ENCODE peak calls at places on chromosomes 2 and 18, in seven cellular contexts. U, Y, B, G, Q, M and R are unnamed samples.

GRCh38 chr2:175575346-175576258 is 394.1 kb upstream of the ATP5MC3 start:
- DNase-seq in Y (no peak), G (no peak), M (no peak), U (no peak), Q (no peak), B (no peak), R (no peak)

GRCh38 chr2:201127570-201127969 is 11.6 kb downstream of the CFLAR start:
- DNase-seq in Q (no peak), Y (peak), U (no peak), M (peak), B (no peak), G (peak), R (no peak)

GRCh38 chr2:237260032-237260431 is 153.9 kb downstream of the COL6A3 start:
- DNase-seq in Q (no peak), U (no peak), B (no peak), M (peak), Y (no peak), G (no peak), R (no peak)

GRCh38 chr2:127072970-127073369 is 34.0 kb downstream of the BIN1 start:
- DNase-seq in U (no peak), Q (no peak), Y (peak), B (no peak), G (no peak), M (no peak), R (no peak)

GRCh38 chr2:205688417-205689200 is 6.3 kb downstream of the NRP2 start:
- DNase-seq in G (no peak), B (no peak), Q (no peak), M (no peak), Y (no peak), U (no peak), R (no peak)

GRCh38 chr2:120708944-120709607 is 26.6 kb upstream of the GLI2 start:
- DNase-seq in Q (no peak), Y (no peak), U (peak), G (no peak), M (no peak), B (no peak), R (no peak)

GRCh38 chr18:8406486-8407250 is 202.6 kb upstream of the RAB12 start:
- DNase-seq in M (no peak), G (no peak), U (no peak), Y (no peak), B (no peak), Q (no peak), R (no peak)

GRCh38 chr2:143158500-143159262 is 29.5 kb downstream of the ARHGAP15 start:
- DNase-seq in B (no peak), M (no peak), Y (no peak), G (no peak), Q (no peak), U (no peak), R (no peak)

GRCh38 chr2:240567137-240567871 is 980 bp upstream of the RNPEPL1 start:
- DNase-seq in Q (no peak), M (no peak), Y (peak), G (peak), U (no peak), B (no peak), R (no peak)

GRCh38 chr2:122019729-122020128 is 264.3 kb downstream of the TSN start:
- DNase-seq in Q (no peak), Y (no peak), B (no peak), G (no peak), U (no peak), M (no peak), R (peak)

GRCh38 chr2:239998006-239998405 is 27.1 kb downstream of the NDUFA10 start:
- DNase-seq in U (no peak), B (no peak), G (no peak), Q (no peak), M (no peak), Y (no peak), R (no peak)

GRCh38 chr18:32919799-32920198 is 147.0 kb upstream of the KLHL14 start:
- DNase-seq in Q (no peak), Y (no peak), U (peak), B (no peak), M (peak), G (peak), R (no peak)

GRCh38 chr2:204104821-204105220 is 168.3 kb downstream of the ICOS start:
- DNase-seq in B (no peak), M (no peak), G (no peak), U (no peak), Q (no peak), Y (no peak), R (no peak)

GRCh38 chr2:201130524-201131186 is 14.7 kb downstream of the CFLAR start:
- DNase-seq in Y (peak), M (peak), Q (no peak), U (peak), B (no peak), G (peak), R (peak)

GRCh38 chr2:1887915-1888314 is 143.6 kb upstream of the PXDN start:
- DNase-seq in U (peak), B (no peak), M (no peak), Y (peak), G (no peak), Q (no peak), R (no peak)

GRCh38 chr2:219402665-219403515 is 15.2 kb upstream of the DNPEP start:
- DNase-seq in B (peak), Y (peak), Q (peak), M (peak), G (peak), U (peak), R (no peak)

GRCh38 chr18:76451475-76452331 is 43.3 kb downstream of the ZNF516 start:
- DNase-seq in B (no peak), G (no peak), Q (no peak), M (no peak), U (peak), Y (no peak), R (no peak)

GRCh38 chr2:219247678-219248642 is 2.7 kb downstream of the STK16 start:
- DNase-seq in Y (no peak), M (no peak), G (peak), B (no peak), Q (no peak), U (peak), R (no peak)

GRCh38 chr2:83633435-83633834 is 825.6 kb downstream of the SUCLG1 start:
- DNase-seq in Y (peak), U (no peak), Q (no peak), B (no peak), M (peak), G (no peak), R (no peak)

GRCh38 chr2:55839182-55839819 is 84.3 kb downstream of the EFEMP1 start:
- DNase-seq in M (peak), Y (peak), U (peak), G (peak), B (no peak), Q (no peak), R (peak)

GRCh38 chr18:75269140-75269676 is 58.6 kb downstream of the TSHZ1 start:
- DNase-seq in Y (no peak), U (no peak), B (no peak), G (no peak), Q (no peak), M (no peak), R (no peak)

GRCh38 chr18:9868857-9869712 is 16.7 kb upstream of the TXNDC2 start:
- DNase-seq in B (no peak), G (peak), U (no peak), M (no peak), Y (no peak), Q (no peak), R (no peak)

GRCh38 chr2:6648656-6649247 is 217.0 kb downstream of the CMPK2 start:
- DNase-seq in Y (no peak), B (no peak), G (no peak), Q (no peak), U (no peak), M (no peak), R (no peak)

GRCh38 chr18:35407871-35408481 is 30.8 kb upstream of the ZNF396 start:
- DNase-seq in Q (peak), G (peak), M (peak), Y (peak), B (no peak), U (peak), R (no peak)

GRCh38 chr2:235347691-235348090 is 146.2 kb upstream of the AGAP1 start:
- DNase-seq in Q (peak), U (no peak), M (peak), B (peak), Y (peak), G (peak), R (peak)

GRCh38 chr2:164205347-164205746 is 415.9 kb downstream of the GRB14 start:
- DNase-seq in M (peak), U (no peak), B (peak), Q (peak), Y (peak), G (peak), R (no peak)

DNA sequence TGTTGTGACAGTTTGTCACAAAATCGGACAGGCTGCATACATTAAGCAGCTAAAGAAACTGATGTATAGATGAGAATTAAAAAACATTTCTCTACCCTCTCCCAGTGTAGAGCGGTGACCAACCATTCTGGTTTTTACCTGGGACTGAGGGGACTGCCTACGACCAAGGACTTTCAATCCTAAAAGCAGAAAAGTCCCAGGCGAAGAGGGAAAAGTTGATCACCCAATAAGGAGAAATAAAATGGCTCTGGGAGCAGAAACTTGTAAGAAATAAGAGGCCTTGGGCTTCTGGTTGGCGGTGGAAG is 30.9 kb upstream of the YPEL5 start:
- DNase-seq in Y (no peak), Q (no peak), G (no peak), U (no peak), B (no peak), M (no peak), R (no peak)
- H3K4me3 ChIP-seq in Y (no peak), Q (no peak), G (no peak), U (no peak), B (no peak), M (no peak), R (no peak)

GRCh38 chr2:212530991-212531390 is 7.6 kb downstream of the ERBB4 start:
- DNase-seq in M (no peak), B (no peak), G (no peak), Y (no peak), Q (no peak), U (no peak), R (no peak)

GRCh38 chr2:212531499-212531898 is 7.1 kb downstream of the ERBB4 start:
- DNase-seq in U (no peak), B (no peak), G (no peak), Q (no peak), M (no peak), Y (no peak), R (no peak)

GRCh38 chr2:212532087-212532486 is 6.5 kb downstream of the ERBB4 start:
- DNase-seq in M (no peak), Y (no peak), U (no peak), G (no peak), B (no peak), Q (no peak), R (no peak)

GRCh38 chr2:212530373-212530772 is 8.2 kb downstream of the ERBB4 start:
- DNase-seq in Q (no peak), Y (no peak), B (no peak), G (no peak), U (no peak), M (no peak), R (no peak)

GRCh38 chr2:212532585-212532984 is 6.0 kb downstream of the ERBB4 start:
- DNase-seq in U (peak), G (no peak), B (no peak), M (no peak), Q (no peak), Y (no peak), R (no peak)
- TF ChIP-seq CTCF in U (peak), G (no peak), B (no peak), M (no peak), Q (no peak), Y (no peak), R (peak)

DNA sequence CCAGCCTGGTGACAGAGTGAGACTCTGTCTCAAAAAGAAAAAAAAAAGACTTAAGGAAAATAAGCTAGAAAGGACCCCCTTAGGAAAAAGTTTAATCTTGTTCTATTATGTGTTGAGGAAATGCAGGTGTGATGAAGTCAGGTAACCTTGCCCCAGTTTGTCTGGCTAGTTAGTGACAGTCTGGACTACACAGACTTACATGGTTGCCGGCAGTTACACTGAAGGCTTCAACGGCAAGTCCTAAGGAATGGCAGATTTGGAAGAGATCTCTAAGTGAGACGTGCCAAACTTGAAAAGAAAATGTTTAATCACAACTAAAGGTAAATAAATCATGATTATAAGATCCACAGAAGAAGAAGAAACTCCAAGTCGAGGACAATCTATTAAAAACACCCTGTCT is 84.1 kb downstream of the TTC27 start:
- DNase-seq in B (no peak), U (no peak), Q (no peak), G (no peak), M (no peak), Y (no peak), R (no peak)
- H3K4me3 ChIP-seq in B (no peak), U (no peak), Q (no peak), G (no peak), M (no peak), Y (no peak), R (no peak)

DNA sequence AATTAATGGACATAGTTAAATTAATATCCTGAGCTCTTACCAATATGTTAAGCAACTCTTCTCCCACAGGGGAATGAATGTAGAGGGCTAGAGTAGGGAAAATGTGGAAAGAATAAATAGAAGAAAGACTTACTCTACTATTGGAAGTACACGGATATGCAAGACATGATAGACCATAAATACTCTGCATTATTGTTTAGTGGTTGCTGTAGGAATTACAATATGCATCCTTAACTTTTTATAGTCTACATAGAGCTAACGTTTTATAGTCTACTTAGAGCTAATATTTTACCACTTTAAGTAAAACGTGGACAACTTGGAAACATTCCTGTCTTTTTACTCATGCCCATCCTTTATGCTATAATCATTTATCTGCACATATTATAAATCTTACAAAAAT is 163.8 kb upstream of the GALNT5 start:
- DNase-seq in U (no peak), Q (no peak), M (no peak), G (no peak), B (no peak), Y (no peak), R (no peak)
- TF ChIP-seq CTCF in U (no peak), Q (no peak), M (no peak), G (no peak), B (no peak), Y (no peak), R (no peak)

DNA sequence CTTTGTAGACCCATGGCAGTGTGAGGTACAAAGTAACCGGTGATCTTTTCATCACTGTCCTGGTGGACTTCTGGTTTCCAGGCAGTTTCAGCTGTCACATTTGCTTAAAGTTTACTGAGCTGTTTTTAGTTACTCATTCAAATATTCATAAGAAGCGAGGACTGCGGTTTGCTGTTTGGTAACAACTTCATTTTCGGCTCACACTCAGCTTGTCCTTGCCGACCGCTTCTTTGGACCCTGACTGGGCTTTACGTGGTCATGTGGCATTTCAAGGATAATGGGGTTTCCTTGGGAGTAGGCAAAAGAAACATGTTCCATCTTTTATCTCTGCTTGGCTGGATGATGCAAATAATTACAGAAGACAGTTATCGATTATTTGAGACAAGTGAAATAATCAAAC is 350.7 kb downstream of the PAX3 start:
- DNase-seq in Y (no peak), Q (no peak), G (no peak), M (no peak), U (no peak), B (no peak), R (no peak)
- H3K4me3 ChIP-seq in Y (no peak), Q (no peak), G (no peak), M (no peak), U (no peak), B (no peak), R (no peak)

DNA sequence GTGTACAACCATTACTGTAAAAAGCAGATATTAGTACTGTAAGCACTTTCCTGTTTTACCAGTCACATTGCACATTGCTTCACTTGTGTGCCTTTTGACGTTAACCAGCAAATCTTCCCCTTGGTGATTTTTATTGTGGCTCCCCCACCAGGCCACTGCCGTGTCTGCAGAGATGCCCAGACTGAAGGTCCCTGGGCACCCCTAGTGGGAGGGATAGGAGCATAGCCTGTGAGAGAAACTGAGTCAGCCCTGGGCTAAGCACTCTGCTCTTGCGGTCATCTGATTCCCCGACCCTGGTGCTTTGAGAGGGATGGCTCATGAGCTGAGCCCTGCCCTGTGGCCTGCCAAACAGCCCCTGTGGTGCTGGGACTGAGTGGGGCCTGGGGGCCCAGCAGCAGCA is 73.4 kb downstream of the INPP4A start:
- DNase-seq in G (peak), Q (no peak), U (peak), Y (no peak), B (no peak), M (no peak), R (no peak)
- TF ChIP-seq CTCF in G (peak), Q (peak), U (peak), Y (peak), B (peak), M (peak), R (peak)

GRCh38 chr18:2980607-2980923 is 32.4 kb downstream of the LPIN2 start:
- DNase-seq in M (no peak), Y (no peak), U (no peak), B (no peak), G (no peak), Q (no peak), R (no peak)

GRCh38 chr18:2983296-2983695 is 29.6 kb downstream of the LPIN2 start:
- DNase-seq in Y (peak), U (no peak), G (no peak), M (no peak), B (no peak), Q (no peak), R (no peak)

GRCh38 chr18:2982452-2983172 is 30.3 kb downstream of the LPIN2 start:
- DNase-seq in M (no peak), Q (no peak), U (peak), Y (no peak), G (no peak), B (no peak), R (no peak)

GRCh38 chr18:2979871-2980606 is 32.9 kb downstream of the LPIN2 start:
- DNase-seq in Y (no peak), G (no peak), Q (no peak), B (no peak), M (no peak), U (no peak), R (peak)

GRCh38 chr18:2981212-2981728 is 31.7 kb downstream of the LPIN2 start:
- DNase-seq in M (peak), U (no peak), B (peak), G (peak), Q (peak), Y (peak), R (peak)
- H3K4me3 ChIP-seq in M (peak), U (peak), B (no peak), G (no peak), Q (peak), Y (no peak), R (peak)

DNA sequence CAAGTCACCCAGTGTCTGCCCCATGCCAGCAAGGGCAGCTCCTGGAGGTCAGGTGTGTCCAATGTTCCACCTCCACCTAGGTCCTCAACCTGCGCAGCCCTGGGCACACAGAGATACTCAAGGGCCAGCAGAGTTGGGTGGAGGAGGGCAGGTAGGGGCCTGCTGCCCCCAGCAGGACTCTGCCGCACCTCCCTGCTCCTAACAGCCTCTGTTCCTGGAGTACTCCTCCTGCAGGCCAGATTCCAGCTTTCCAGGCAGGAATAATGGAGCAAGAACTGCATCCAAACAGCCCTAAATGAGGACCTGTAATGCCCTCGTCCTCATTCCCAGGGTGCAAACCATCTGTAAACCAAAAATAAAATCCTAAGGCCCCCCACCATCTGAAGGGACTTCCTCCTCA is 44.4 kb upstream of the ACAA2 start:
- DNase-seq in M (no peak), G (no peak), B (no peak), Q (no peak), U (peak), Y (no peak), R (no peak)
- TF ChIP-seq CTCF in M (no peak), G (no peak), B (no peak), Q (peak), U (peak), Y (no peak), R (peak)

DNA sequence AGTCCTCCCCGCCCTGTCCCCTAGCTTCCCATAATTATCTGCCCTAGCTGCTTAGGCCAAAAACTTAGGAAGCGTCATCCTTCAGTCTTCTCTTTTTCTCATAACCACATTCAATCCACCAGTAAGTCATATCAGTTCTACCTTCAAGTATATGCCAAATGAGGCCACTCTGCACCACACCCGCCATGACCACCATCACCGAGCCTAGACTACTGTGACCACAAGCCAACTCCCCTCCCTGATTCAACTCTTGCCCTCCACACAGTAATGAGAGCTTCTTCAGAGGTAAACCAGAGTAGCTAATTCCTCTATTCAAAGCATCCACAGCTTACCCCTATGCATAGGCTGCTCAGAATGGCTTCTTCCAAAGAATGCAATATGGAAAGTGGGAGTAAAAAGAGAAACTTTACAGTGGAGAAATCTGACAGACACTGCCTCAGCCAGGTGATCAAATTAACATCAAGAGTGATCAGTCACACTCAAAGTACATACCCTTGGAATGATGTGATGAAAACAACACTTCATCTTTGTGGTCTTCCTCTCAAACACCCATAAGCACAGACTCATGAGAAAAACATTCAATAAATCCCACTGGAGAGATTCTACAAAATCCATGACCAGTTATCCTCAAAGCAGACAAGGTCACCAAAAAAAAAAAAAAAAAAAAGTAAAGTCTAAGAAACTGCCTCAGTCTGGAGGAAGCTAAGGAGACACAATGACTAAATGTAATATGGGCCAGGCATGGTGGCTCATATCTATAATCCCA is 17.7 kb downstream of the MBOAT2 start:
- DNase-seq in G (no peak), Q (no peak), U (no peak), M (peak), Y (peak), B (no peak), R (no peak)
- H3K4me3 ChIP-seq in G (no peak), Q (no peak), U (no peak), M (peak), Y (no peak), B (no peak), R (no peak)